ENCODE peak calls at places on chromosomes 6 and 20, in seven cellular contexts. H is HCT116, F is K562, S is SK-N-SH, W is HepG2, P is GM12878, O is H1. U is an unnamed sample.

GRCh38 chr6:42774201-42774600 is 7.7 kb upstream of the BICRAL start:
- DNase-seq in H (no peak), F (no peak), S (no peak), W (no peak), P (no peak), O (no peak), U (no peak)

GRCh38 chr20:38023181-38024085 is 9.8 kb downstream of the TTI1 start:
- DNase-seq in H (no peak), F (no peak), S (no peak), W (peak), P (no peak), O (no peak), U (no peak)

GRCh38 chr20:11403711-11404110 is 514.0 kb upstream of the BTBD3 start:
- DNase-seq in H (no peak), F (no peak), S (no peak), W (no peak), P (no peak), O (no peak), U (no peak)

GRCh38 chr6:27505209-27506027 is 32.5 kb upstream of the ZNF184 start:
- DNase-seq in H (peak), F (peak), S (no peak), W (peak), P (peak), O (peak), U (peak)

GRCh38 chr20:14777571-14777970 is 440.2 kb upstream of the FLRT3 start:
- DNase-seq in H (no peak), F (no peak), S (no peak), W (no peak), P (no peak), O (no peak), U (no peak)

GRCh38 chr6:28252507-28252975 is 472 bp upstream of the ZKSCAN4 start:
- DNase-seq in H (no peak), F (peak), S (peak), W (no peak), P (no peak), O (no peak), U (no peak)

GRCh38 chr6:16717275-16717942 is 43.9 kb downstream of the ATXN1 start:
- DNase-seq in H (no peak), F (no peak), S (no peak), W (no peak), P (no peak), O (no peak), U (no peak)

GRCh38 chr20:38147751-38148150 is 17.3 kb downstream of the TGM2 start:
- DNase-seq in H (no peak), F (no peak), S (no peak), W (no peak), P (no peak), O (no peak), U (no peak)

GRCh38 chr6:30480536-30481156 is 8.7 kb upstream of the HLA-E start:
- DNase-seq in H (no peak), F (no peak), S (no peak), W (no peak), P (no peak), O (no peak), U (no peak)

GRCh38 chr20:37439223-37439933 is 81.7 kb upstream of the NNAT start:
- DNase-seq in H (no peak), F (no peak), S (no peak), W (no peak), P (no peak), O (no peak), U (no peak)

GRCh38 chr6:113980937-113981554 is 10.1 kb upstream of the HDAC2 start:
- DNase-seq in H (no peak), F (peak), S (peak), W (peak), P (no peak), O (no peak), U (peak)

GRCh38 chr6:109007521-109007920 is 87.1 kb downstream of the SESN1 start:
- DNase-seq in H (no peak), F (no peak), S (no peak), W (no peak), P (no peak), O (no peak), U (no peak)

GRCh38 chr6:21033575-21034026 is 499.3 kb downstream of the CDKAL1 start:
- DNase-seq in H (no peak), F (no peak), S (peak), W (no peak), P (no peak), O (no peak), U (no peak)

GRCh38 chr6:21034345-21034744 is 500.1 kb downstream of the CDKAL1 start:
- DNase-seq in H (no peak), F (no peak), S (no peak), W (no peak), P (no peak), O (no peak), U (no peak)

GRCh38 chr6:21037453-21037852 is 503.2 kb downstream of the CDKAL1 start:
- DNase-seq in H (no peak), F (no peak), S (no peak), W (no peak), P (peak), O (no peak), U (no peak)

GRCh38 chr6:21031182-21031581 is 496.9 kb downstream of the CDKAL1 start:
- DNase-seq in H (no peak), F (no peak), S (no peak), W (no peak), P (no peak), O (no peak), U (no peak)

DNA sequence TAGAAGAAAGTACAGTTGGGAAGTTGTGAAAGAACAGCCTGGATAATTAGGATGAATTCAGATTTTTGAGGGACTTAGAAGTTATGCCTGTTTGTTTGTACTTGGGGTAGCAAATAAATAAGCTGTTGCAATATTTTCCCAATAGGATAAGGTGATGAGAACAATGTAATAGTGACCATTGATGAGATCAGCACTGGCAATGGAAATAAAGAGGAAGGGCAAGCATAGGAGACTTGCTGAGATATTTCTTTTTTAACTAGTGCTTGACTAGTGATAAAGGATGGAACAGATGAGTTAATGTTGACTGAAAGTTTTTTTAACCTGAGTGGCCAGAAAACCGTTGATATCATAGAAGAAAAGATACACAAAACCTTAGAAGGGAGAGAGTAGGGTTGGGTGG is 498.8 kb downstream of the CDKAL1 start:
- DNase-seq in H (no peak), F (no peak), S (no peak), W (no peak), P (no peak), O (no peak), U (no peak)
- TF ChIP-seq JUND in H (no peak), F (no peak), S (no peak), W (no peak), P (no peak), O (no peak), U (no peak)

DNA sequence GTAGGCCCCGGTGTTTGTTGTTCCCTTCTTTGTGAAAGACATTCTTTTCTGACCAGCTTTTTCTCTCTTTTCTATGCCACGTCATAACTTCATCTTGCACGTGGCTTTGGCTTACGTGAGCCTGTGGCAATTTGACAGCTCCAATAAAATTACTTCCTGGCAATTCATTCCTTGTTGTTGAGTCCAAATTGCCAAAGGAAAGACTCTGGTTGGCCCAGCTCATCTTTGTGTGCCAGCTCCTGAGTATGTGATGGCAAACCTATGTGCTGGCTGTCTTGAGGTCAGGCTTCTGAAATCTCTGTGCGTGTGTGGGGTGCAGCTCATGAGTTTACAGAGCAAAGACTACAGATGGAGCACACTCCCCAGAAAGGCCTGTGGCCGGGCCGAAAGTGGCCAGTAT is 272.5 kb upstream of the SGK1 start:
- DNase-seq in H (no peak), F (no peak), S (no peak), W (no peak), P (no peak), O (no peak), U (no peak)
- TF ChIP-seq JUND in H (no peak), F (no peak), S (no peak), W (no peak), P (no peak), O (no peak), U (no peak)

DNA sequence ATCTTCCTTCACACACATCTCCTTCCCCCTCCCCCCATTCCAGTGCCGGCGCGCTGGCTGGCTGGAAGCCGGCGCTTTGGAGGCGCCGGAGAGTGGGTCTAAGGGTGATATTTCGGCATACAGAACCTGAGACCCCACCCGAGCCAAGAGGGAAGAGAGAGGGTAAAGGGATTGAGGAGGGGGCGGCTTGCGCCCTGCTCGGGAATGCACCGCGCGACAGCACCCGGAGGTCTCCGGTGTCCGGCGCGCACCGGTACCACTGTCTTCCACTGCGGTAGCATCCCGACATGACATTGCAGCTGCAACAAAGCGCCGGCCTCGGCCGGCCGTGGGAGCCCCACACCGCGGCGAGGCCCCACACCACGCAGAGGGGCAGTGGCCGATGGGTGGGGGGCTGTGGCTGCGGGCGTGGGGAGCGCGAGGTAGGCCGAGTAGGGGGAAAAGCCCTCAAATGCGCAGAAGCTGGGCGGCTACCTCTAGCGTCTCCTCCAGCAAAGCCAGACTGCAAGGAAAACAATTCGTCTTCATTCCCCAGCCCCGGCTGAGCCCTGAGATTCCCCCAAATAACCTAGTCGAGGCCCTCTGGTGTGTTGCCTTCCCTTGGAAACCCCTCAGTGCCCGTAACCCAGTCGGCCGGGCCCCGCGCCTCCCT is 905 bp downstream of the TNFRSF21 start:
- DNase-seq in H (no peak), F (peak), S (peak), W (no peak), P (no peak), O (peak), U (peak)
- TF ChIP-seq JUND in H (no peak), F (no peak), S (no peak), W (no peak), P (no peak), O (no peak), U (no peak)

DNA sequence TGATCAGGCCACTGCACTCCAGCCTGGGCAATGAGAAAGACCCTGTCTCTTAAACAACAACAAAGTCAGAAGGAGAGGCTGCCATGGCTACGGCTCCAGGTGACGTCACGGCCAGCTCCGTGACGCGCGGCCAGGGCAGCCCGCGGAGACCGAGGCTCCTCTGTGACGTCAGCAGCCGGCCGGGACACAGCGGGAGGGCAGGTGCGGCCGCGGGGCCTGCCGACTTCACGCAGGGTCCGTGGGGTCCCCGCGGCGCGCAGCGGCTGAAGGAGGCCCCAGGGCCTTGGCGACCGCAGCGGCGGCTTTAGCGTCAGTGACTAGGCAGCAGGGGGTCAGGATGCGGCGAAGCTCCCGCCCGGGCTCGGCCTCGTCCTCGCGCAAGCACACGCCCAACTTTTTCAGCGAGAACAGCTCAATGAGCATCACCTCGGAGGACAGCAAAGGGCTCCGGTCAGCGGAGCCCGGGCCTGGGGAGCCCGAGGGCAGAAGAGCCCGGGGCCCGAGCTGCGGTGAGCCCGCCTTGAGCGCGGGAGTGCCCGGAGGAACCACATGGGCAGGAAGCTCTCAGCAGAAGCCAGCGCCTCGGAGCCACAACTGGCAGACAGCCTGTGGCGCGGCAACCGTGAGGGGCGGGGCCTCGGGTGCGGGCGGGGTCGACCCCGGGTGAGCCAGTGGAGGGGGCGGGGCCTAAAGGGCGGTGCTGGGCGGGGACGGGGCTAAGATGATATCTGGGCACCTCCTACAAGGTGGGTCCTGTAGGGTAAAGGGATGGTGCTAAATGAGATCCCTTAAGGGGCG is at the start of gene SPAG4:
- DNase-seq in H (no peak), F (peak), S (peak), W (no peak), P (no peak), O (peak), U (no peak)
- TF ChIP-seq JUND in H (no peak), F (peak), S (no peak), W (no peak), P (no peak), O (no peak), U (no peak)

GRCh38 chr6:2958802-2959201 is 12.6 kb downstream of the SERPINB6 start:
- DNase-seq in H (no peak), F (no peak), S (no peak), W (no peak), P (no peak), O (no peak), U (no peak)
- TF ChIP-seq JUND in H (no peak), F (no peak), S (no peak), W (no peak), P (no peak), O (no peak), U (no peak)

GRCh38 chr20:2080532-2081224 is 20.9 kb upstream of the STK35 start:
- DNase-seq in H (no peak), F (no peak), S (no peak), W (peak), P (no peak), O (no peak), U (no peak)
- TF ChIP-seq JUND in H (no peak), F (no peak), S (no peak), W (no peak), P (no peak), O (no peak), U (no peak)

DNA sequence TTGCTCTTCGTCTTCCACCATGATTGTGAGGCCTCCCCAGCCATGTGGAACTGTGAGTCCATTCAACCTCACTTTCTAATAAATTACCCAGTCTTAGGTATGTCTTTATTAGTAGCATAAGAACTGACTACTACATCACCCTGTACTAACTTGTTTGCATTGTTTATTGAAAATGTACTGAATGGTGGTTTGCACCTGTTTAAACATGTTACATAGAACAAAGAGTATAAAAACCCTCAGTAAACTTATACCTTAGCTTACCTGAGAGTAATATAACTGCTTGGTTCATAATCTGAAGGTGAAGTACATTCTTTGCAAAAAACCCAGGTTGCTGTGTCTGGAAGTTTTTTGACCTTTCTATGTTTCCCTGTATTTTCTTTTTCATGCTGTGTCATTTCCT is 777.8 kb downstream of the TBC1D32 start:
- DNase-seq in H (no peak), F (no peak), S (no peak), W (no peak), P (no peak), O (no peak), U (no peak)
- TF ChIP-seq JUND in H (no peak), F (no peak), S (no peak), W (no peak), P (no peak), O (no peak), U (no peak)

DNA sequence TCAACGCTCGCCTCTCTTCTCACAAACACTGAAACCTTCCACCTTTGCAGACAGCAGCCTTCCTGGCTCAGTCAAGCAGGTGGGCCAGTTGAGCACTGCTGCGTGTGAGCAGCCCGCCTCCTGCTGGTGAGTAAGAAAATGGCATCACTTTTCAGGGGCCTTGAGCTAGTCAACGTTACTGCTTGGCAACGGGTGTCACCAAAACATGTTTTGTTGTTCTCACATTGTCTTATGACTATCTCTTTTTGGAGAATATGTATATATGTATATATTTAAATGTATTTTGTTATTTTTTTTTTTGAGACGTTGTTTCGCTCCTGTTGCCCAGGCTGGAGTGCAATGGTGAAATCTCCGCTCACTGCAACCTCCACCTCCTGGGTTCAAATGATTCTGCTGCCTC is 97.0 kb upstream of the AGPAT4 start:
- DNase-seq in H (peak), F (peak), S (peak), W (peak), P (peak), O (peak), U (peak)
- TF ChIP-seq JUND in H (no peak), F (peak), S (no peak), W (no peak), P (no peak), O (no peak), U (no peak)

GRCh38 chr6:5946701-5947100 is 60.0 kb downstream of the NRN1 start:
- DNase-seq in H (no peak), F (no peak), S (no peak), W (no peak), P (no peak), O (no peak), U (no peak)

GRCh38 chr6:5946181-5946580 is 60.5 kb downstream of the NRN1 start:
- DNase-seq in H (no peak), F (no peak), S (no peak), W (no peak), P (no peak), O (no peak), U (no peak)

DNA sequence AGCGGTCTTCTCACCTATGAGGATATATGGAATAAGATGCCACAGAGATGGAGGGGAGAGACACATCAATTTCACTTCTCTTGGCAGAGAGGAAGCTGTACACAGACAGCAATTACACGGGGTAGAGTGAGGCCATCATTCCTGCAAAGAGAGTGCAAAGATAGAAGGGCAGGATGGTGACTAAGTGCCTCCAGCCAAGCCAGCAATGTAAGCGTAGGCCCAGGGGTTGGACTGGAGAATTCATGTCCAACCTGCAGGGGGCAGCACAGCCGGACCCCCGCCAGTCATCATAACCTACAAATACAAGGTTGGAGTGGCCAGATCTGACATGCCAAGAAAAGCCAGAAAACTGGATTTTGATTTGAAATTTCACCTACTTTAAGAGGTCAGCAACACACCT is 56.3 kb downstream of the NRN1 start:
- DNase-seq in H (no peak), F (peak), S (peak), W (no peak), P (no peak), O (peak), U (no peak)
- TF ChIP-seq JUND in H (no peak), F (no peak), S (no peak), W (no peak), P (no peak), O (peak), U (no peak)

GRCh38 chr20:6104493-6105188 is 18.2 kb downstream of the FERMT1 start:
- DNase-seq in H (no peak), F (no peak), S (no peak), W (no peak), P (no peak), O (no peak), U (no peak)
- TF ChIP-seq JUND in H (no peak), F (no peak), S (no peak), W (no peak), P (no peak), O (no peak), U (no peak)